ENCODE peak calls at places on chromosomes 11 and 22, in six cellular contexts. R is SK-N-SH, N is nephron progenitor cell, H is heart left ventricle, U is chondrocyte, I is psoas muscle. Q is an unnamed sample.

GRCh38 chr11:118938491-118939411 is 13.0 kb upstream of the BCL9L start:
- DNase-seq in R (no peak), N (no peak), H (no peak), U (no peak), I (no peak), Q (no peak)

GRCh38 chr11:60872952-60873524 is 5.7 kb downstream of the ZP1 start:
- DNase-seq in R (peak; percentile 8), N (no peak), H (peak; percentile 40), U (peak; percentile 75), I (peak; percentile 49), Q (peak; percentile 76)

GRCh38 chr11:69253028-69253427 is 40.9 kb upstream of the MYEOV start:
- DNase-seq in R (no peak), N (no peak), H (no peak), U (no peak), I (no peak), Q (no peak)

GRCh38 chr11:121207485-121208115 is 85.0 kb upstream of the SC5D start:
- DNase-seq in R (no peak), N (no peak), H (no peak), U (no peak), I (no peak), Q (no peak)

GRCh38 chr11:40360206-40360798 is 1099.2 kb downstream of the LRRC4C start:
- DNase-seq in R (no peak), N (no peak), H (no peak), U (no peak), I (no peak), Q (no peak)

GRCh38 chr11:67422894-67423293 is 5.4 kb upstream of the RPS6KB2 start:
- DNase-seq in R (no peak), N (no peak), H (no peak), U (no peak), I (no peak), Q (no peak)

GRCh38 chr22:27377901-27378300 is 423.7 kb downstream of the MN1 start:
- DNase-seq in R (no peak), N (no peak), H (peak; percentile 47), U (no peak), I (no peak), Q (no peak)

GRCh38 chr11:35287491-35287890 is 131.9 kb downstream of the SLC1A2 start:
- DNase-seq in R (no peak), N (no peak), H (no peak), U (no peak), I (no peak), Q (no peak)

GRCh38 chr11:64855596-64856304 is 11.3 kb upstream of the CDC42BPG start:
- DNase-seq in R (no peak), N (no peak), H (no peak), U (peak; percentile 77), I (no peak), Q (no peak)

GRCh38 chr11:73350908-73351636 is 25.1 kb upstream of the RELT start:
- DNase-seq in R (peak; percentile 90), N (peak; percentile 60), H (peak; percentile 55), U (no peak), I (no peak), Q (peak; percentile 90)

Q was measured in posterior vena cava.